ENCODE peak calls at places on chromosomes 3 and 15, in four cellular contexts. N, O, Y and Q are unnamed samples.

GRCh38 chr3:142916611-142917010 is 27.7 kb upstream of the PCOLCE2 start:
- DNase-seq in Y (no peak), O (no peak), N (no peak), Q (peak; percentile 53)

GRCh38 chr15:101110681-101111569 is 140.9 kb downstream of the CHSY1 start:
- DNase-seq in Y (no peak), O (no peak), N (no peak), Q (no peak)

GRCh38 chr3:192929755-192930491 is 12.3 kb upstream of the MB21D2 start:
- DNase-seq in O (no peak), N (peak; percentile 64), Y (no peak), Q (no peak)

GRCh38 chr15:78873796-78874761 is 1.4 kb downstream of the MORF4L1 start:
- DNase-seq in Y (no peak), O (no peak), N (peak; percentile 62), Q (no peak)

GRCh38 chr3:139561959-139562676 is 22.6 kb upstream of the RBP1 start:
- DNase-seq in Y (peak; percentile 39), N (peak; percentile 50), O (peak; percentile 40), Q (no peak)

GRCh38 chr3:111519193-111519592 is 22.8 kb upstream of the CD96 start:
- DNase-seq in Y (no peak), N (no peak), O (no peak), Q (no peak)

GRCh38 chr3:55159016-55159415 is 231.2 kb upstream of the LRTM1 start:
- DNase-seq in O (no peak), N (no peak), Y (no peak), Q (no peak)

GRCh38 chr3:183697610-183698317 is at the start of gene YEATS2:
- DNase-seq in Y (peak; percentile 55), N (peak; percentile 53), O (peak; percentile 67), Q (peak; percentile 41)

GRCh38 chr15:34721802-34722795 is 32.7 kb downstream of the GJD2 start:
- DNase-seq in O (peak; percentile 49), Y (peak; percentile 47), N (peak; percentile 59), Q (peak; percentile 47)

GRCh38 chr3:30231277-30232141 is 374.9 kb upstream of the TGFBR2 start:
- DNase-seq in Y (no peak), O (no peak), N (peak; percentile 56), Q (peak; percentile 85)

GRCh38 chr3:159987291-159987711 is 1.3 kb upstream of the IL12A start:
- DNase-seq in O (no peak), Y (no peak), N (no peak), Q (no peak)

GRCh38 chr3:184554470-184554869 is 7.1 kb upstream of the EPHB3 start:
- DNase-seq in O (no peak), N (no peak), Y (no peak), Q (no peak)

GRCh38 chr15:45795487-45796069 is 160.7 kb downstream of the SQOR start:
- DNase-seq in N (peak; percentile 59), O (no peak), Y (peak; percentile 65), Q (no peak)

GRCh38 chr3:73542127-73542526 is 82.6 kb downstream of the PDZRN3 start:
- DNase-seq in N (no peak), Y (peak; percentile 36), O (no peak), Q (no peak)

GRCh38 chr3:197216914-197217313 is 81.5 kb downstream of the DLG1 start:
- DNase-seq in O (no peak), N (no peak), Y (no peak), Q (no peak)

GRCh38 chr3:98695816-98696215 is 67.3 kb upstream of the ST3GAL6 start:
- DNase-seq in Y (no peak), O (no peak), N (no peak), Q (no peak)

GRCh38 chr3:52014613-52015012 is 18.9 kb upstream of the RPL29 start:
- DNase-seq in Y (no peak), O (no peak), N (no peak), Q (no peak)

GRCh38 chr15:36596915-36597314 is 17.5 kb downstream of the CDIN1 start:
- DNase-seq in N (no peak), Y (no peak), O (no peak), Q (no peak)

GRCh38 chr3:49716169-49716568 is 3.3 kb downstream of the AMIGO3 start:
- DNase-seq in N (no peak), Y (no peak), O (no peak), Q (no peak)

GRCh38 chr3:183714622-183715021 is 17.0 kb downstream of the YEATS2 start:
- DNase-seq in O (no peak), N (peak; percentile 26), Y (no peak), Q (no peak)

GRCh38 chr3:28000608-28001007 is 240.8 kb upstream of the CMC1 start:
- DNase-seq in O (no peak), N (no peak), Y (no peak), Q (no peak)

GRCh38 chr3:59839810-59840515 is 790.1 kb upstream of the CFAP20DC start:
- DNase-seq in Y (no peak), O (no peak), N (peak; percentile 71), Q (no peak)

GRCh38 chr3:135802171-135802570 is 163.4 kb upstream of the PPP2R3A start:
- DNase-seq in Y (no peak), O (no peak), N (no peak), Q (no peak)

GRCh38 chr3:187777331-187778046 is 32.2 kb upstream of the BCL6 start:
- DNase-seq in O (no peak), Y (no peak), N (peak; percentile 76), Q (no peak)

GRCh38 chr3:128083980-128084674 is 31.9 kb downstream of the SEC61A1 start:
- DNase-seq in Y (no peak), O (peak; percentile 51), N (no peak), Q (no peak)

GRCh38 chr15:56454841-56455240 is 10.1 kb downstream of the MNS1 start:
- DNase-seq in Y (no peak), O (no peak), N (no peak), Q (no peak)

GRCh38 chr3:119418641-119419040 is 44.8 kb downstream of the TMEM39A start:
- DNase-seq in N (no peak), O (no peak), Y (no peak), Q (no peak)

GRCh38 chr3:67699877-67700276 is 45.5 kb upstream of the SUCLG2 start:
- DNase-seq in O (no peak), N (no peak), Y (no peak), Q (no peak)

GRCh38 chr15:68389041-68389930 is 42.7 kb downstream of the ITGA11 start:
- DNase-seq in Y (no peak), N (no peak), O (no peak), Q (no peak)

GRCh38 chr3:30631237-30631961 is 25.0 kb downstream of the TGFBR2 start:
- DNase-seq in N (no peak), O (no peak), Y (no peak), Q (no peak)

GRCh38 chr3:52347716-52348635 is 31.9 kb downstream of the DNAH1 start:
- DNase-seq in Y (no peak), O (no peak), N (no peak), Q (no peak)

GRCh38 chr15:87902772-87903388 is 353.7 kb downstream of the NTRK3 start:
- DNase-seq in N (peak; percentile 51), O (no peak), Y (no peak), Q (peak; percentile 5)

GRCh38 chr15:82647835-82648256 is 683 bp upstream of the CPEB1 start:
- DNase-seq in N (no peak), O (no peak), Y (no peak), Q (no peak)